ENCODE peak calls at places on chromosomes 6 and 20, in seven cellular contexts. E is IMR-90, K is neuronal stem cell, A is mesendoderm, Z is mesenchymal stem cell, F is H1, W is trophoblast cell. C is an unnamed sample.

GRCh38 chr20:36010745-36011326 is 42.4 kb downstream of the CNBD2 start:
- DNase-seq in K (no peak), Z (no peak), F (no peak), A (peak; percentile 97), W (no peak), E (no peak), C (no peak)

GRCh38 chr6:89585156-89585555 is 53.4 kb downstream of the LYRM2 start:
- DNase-seq in K (no peak), W (peak; percentile 63), F (no peak), E (no peak), A (no peak), Z (no peak), C (no peak)

GRCh38 chr6:42088101-42088591 is 37.8 kb downstream of the TAF8 start:
- DNase-seq in K (no peak), W (no peak), Z (peak; percentile 50), E (peak; percentile 54), A (peak; percentile 78), F (no peak), C (no peak)

GRCh38 chr6:112927641-112928040 is 580.5 kb downstream of the RFPL4B start:
- DNase-seq in Z (no peak), F (no peak), A (no peak), E (peak; percentile 63), K (no peak), W (no peak), C (no peak)

GRCh38 chr20:37693203-37693602 is 627 bp upstream of the CTNNBL1 start:
- DNase-seq in K (no peak), F (no peak), E (no peak), A (no peak), W (no peak), Z (no peak), C (no peak)

GRCh38 chr6:130615816-130616215 is 211.4 kb upstream of the SMLR1 start:
- DNase-seq in A (peak; percentile 37), Z (no peak), K (no peak), W (no peak), E (no peak), F (no peak), C (no peak)

GRCh38 chr6:32609731-32610640 is 20.3 kb upstream of the HLA-DRB1 start:
- DNase-seq in A (peak; percentile 98), E (peak; percentile 92), Z (peak; percentile 95), F (peak; percentile 68), K (peak; percentile 94), W (peak; percentile 97), C (peak; percentile 95)

GRCh38 chr6:30097902-30098606 is 14.8 kb downstream of the TRIM31 start:
- DNase-seq in W (no peak), Z (no peak), K (no peak), F (no peak), A (no peak), E (no peak), C (no peak)

GRCh38 chr6:28969129-28969528 is 36.0 kb downstream of the ZNF311 start:
- DNase-seq in W (peak; percentile 79), A (peak; percentile 36), F (no peak), Z (no peak), E (no peak), K (no peak), C (peak; percentile 81)

GRCh38 chr6:28965706-28966105 is 39.4 kb downstream of the ZNF311 start:
- DNase-seq in K (no peak), E (no peak), Z (no peak), W (no peak), F (no peak), A (no peak), C (no peak)

DNA sequence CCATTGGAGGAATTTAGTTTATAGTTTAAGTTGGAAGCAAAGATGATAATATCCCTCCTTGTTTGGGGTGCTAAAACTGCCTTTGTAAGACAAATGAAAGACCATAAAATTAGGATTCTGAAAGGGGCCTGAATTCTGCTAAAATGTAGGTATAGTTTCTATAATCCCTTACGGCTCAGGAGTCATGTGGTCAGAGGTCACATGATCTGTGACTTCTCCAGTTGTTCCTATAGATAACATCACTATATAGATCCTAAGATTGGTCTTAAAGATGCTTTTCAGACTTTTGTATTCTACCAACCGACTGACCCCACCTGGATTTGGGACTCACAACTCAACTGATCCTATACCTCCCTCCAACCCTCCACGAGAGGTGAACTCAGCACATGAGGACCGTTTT is 36.6 kb downstream of the ZNF311 start:
- DNase-seq in E (no peak), A (no peak), K (no peak), Z (no peak), F (no peak), W (no peak), C (no peak)
- H2AK5ac ChIP-seq in E (no peak overlapping the region), A (no peak overlapping the region), K (no peak overlapping the region), Z (no peak overlapping the region), F (no peak overlapping the region), W (no peak overlapping the region), C (no peak overlapping the region)

GRCh38 chr6:107690546-107690863 is 133.6 kb downstream of the SCML4 start:
- DNase-seq in A (no peak), K (no peak), W (no peak), F (no peak), E (no peak), Z (no peak), C (no peak)

GRCh38 chr6:107692351-107692750 is 131.8 kb downstream of the SCML4 start:
- DNase-seq in K (no peak), E (peak; percentile 92), F (no peak), Z (peak; percentile 94), A (no peak), W (peak; percentile 9), C (no peak)

GRCh38 chr6:107689190-107689589 is 134.9 kb downstream of the SCML4 start:
- DNase-seq in E (no peak), A (no peak), W (no peak), K (no peak), Z (no peak), F (no peak), C (peak; percentile 19)

GRCh38 chr6:107689881-107690545 is 134.1 kb downstream of the SCML4 start:
- DNase-seq in Z (no peak), F (no peak), K (no peak), W (no peak), A (no peak), E (no peak), C (no peak)

GRCh38 chr6:107690864-107691661 is 133.1 kb downstream of the SCML4 start:
- DNase-seq in W (no peak), A (peak; percentile 72), K (no peak), E (peak; percentile 96), F (no peak), Z (peak; percentile 91), C (no peak)
- H2AK5ac ChIP-seq in W (no peak overlapping the region), A (no peak overlapping the region), K (no peak overlapping the region), E (peak overlapping the region; percentile 61), F (no peak overlapping the region), Z (no peak overlapping the region), C (no peak overlapping the region)

DNA sequence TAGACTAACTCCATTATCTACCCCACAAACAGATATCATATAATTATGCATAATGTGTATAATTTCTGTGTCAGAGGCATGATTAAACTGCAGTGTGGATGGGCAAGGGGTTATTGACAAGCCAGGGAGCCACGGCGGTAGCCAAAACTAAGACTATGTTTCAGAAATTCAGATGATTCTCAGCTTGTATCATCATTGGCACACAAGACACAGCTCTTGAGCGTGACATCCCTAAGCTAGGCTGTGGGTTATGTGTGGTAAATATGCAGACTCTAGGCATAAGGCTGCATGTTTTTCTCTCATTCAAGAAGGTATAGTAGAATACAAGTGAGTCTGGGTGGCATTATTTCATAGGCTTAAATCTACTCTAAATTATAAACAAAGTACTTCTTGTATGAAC is 154.3 kb downstream of the KLHL32 start:
- DNase-seq in W (no peak), F (no peak), K (no peak), Z (no peak), A (no peak), E (no peak), C (no peak)
- H2AK5ac ChIP-seq in W (no peak overlapping the region), F (no peak overlapping the region), K (no peak overlapping the region), Z (no peak overlapping the region), A (no peak overlapping the region), E (no peak overlapping the region), C (no peak overlapping the region)

DNA sequence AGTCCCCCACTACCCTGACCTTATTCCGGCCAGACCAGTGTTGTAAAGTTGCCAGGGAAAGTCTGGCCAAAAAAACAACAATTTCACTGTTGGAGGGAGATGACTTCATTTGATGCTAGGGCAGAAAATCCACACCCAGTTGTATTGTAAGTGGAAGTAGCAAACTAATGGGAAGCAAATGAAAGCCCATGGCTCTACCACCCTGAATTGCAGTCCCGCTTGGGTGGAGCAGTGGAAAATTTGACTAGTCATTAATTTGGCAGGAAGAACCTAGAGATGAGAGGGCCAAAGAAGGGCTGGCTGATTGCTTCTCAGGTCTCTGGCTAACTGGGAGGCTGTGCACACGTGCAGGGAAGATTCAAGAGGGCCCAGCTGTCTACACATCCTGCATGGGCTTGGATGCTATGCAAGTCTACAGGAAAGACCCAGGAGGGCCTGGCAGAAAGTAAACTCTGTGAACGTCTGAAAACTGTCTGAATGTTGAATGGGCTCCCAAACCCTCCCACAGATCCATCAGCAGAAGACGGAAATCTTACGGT is 466.2 kb downstream of the TFAP2A start:
- DNase-seq in Z (no peak), K (no peak), W (no peak), E (no peak), A (no peak), F (no peak), C (no peak)
- H2AK5ac ChIP-seq in Z (no peak overlapping the region), K (no peak overlapping the region), W (no peak overlapping the region), E (no peak overlapping the region), A (no peak overlapping the region), F (no peak overlapping the region), C (no peak overlapping the region)

GRCh38 chr6:137810554-137811120 is 56.4 kb upstream of the TNFAIP3 start:
- DNase-seq in K (no peak), W (no peak), E (no peak), F (no peak), Z (no peak), A (no peak), C (no peak)

GRCh38 chr6:137811121-137811911 is 55.7 kb upstream of the TNFAIP3 start:
- DNase-seq in E (peak; percentile 96), Z (peak; percentile 99), A (no peak), K (no peak), W (peak; percentile 93), F (no peak), C (no peak)

GRCh38 chr6:137811912-137812553 is 55.0 kb upstream of the TNFAIP3 start:
- DNase-seq in Z (no peak), A (no peak), F (no peak), W (peak; percentile 88), K (no peak), E (no peak), C (no peak)

GRCh38 chr6:137816133-137816579 is 50.9 kb upstream of the TNFAIP3 start:
- DNase-seq in F (no peak), E (no peak), W (no peak), K (no peak), Z (no peak), A (no peak), C (no peak)

GRCh38 chr6:137813308-137813707 is 53.8 kb upstream of the TNFAIP3 start:
- DNase-seq in K (no peak), E (peak; percentile 10), A (no peak), Z (no peak), W (peak; percentile 69), F (no peak), C (no peak)
- H2AK5ac ChIP-seq in K (no peak overlapping the region), E (peak overlapping the region; percentile 8), A (no peak overlapping the region), Z (no peak overlapping the region), W (no peak overlapping the region), F (no peak overlapping the region), C (no peak overlapping the region)

GRCh38 chr6:65546894-65547293 is 160.1 kb downstream of the EYS start:
- DNase-seq in K (no peak), F (no peak), Z (no peak), E (no peak), A (no peak), W (no peak), C (no peak)
- H2AK5ac ChIP-seq in K (no peak overlapping the region), F (no peak overlapping the region), Z (no peak overlapping the region), E (no peak overlapping the region), A (no peak overlapping the region), W (no peak overlapping the region), C (no peak overlapping the region)